ENCODE peak calls at places on chromosomes 4 and X, in eight cellular contexts. S, F, T, B, H, P, K and A are unnamed samples. For H3K4me1, the result is how much of the 10 kb centered on the place peaks cover.

GRCh38 chr4:103754844-103755243 is 35.1 kb upstream of the TACR3 start:
- DNase-seq in T (peak), K (no peak), P (no peak), H (no peak), B (no peak), F (no peak), S (peak), A (no peak)

GRCh38 chr4:135775909-135776308 is 1574.3 kb upstream of the PABPC4L start:
- DNase-seq in B (no peak), H (no peak), F (no peak), P (no peak), S (no peak), T (no peak), K (no peak), A (no peak)

GRCh38 chrX:123814343-123814742 is 45.5 kb upstream of the XIAP start:
- DNase-seq in P (no peak), T (peak), K (no peak), B (no peak), H (no peak), F (no peak), S (no peak), A (no peak)

GRCh38 chr4:5609265-5610007 is 98.9 kb downstream of the EVC2 start:
- DNase-seq in K (no peak), S (no peak), T (no peak), H (no peak), F (no peak), B (no peak), P (no peak), A (no peak)

GRCh38 chr4:128635141-128635911 is 174.2 kb upstream of the JADE1 start:
- DNase-seq in S (no peak), F (peak), T (no peak), H (no peak), P (no peak), B (no peak), K (no peak), A (peak)

GRCh38 chrX:130704053-130705038 is 198.7 kb downstream of the ENOX2 start:
- DNase-seq in K (no peak), P (no peak), B (no peak), F (no peak), T (peak), H (no peak), S (peak), A (peak)

GRCh38 chrX:45715787-45716186 is 515.1 kb upstream of the DIPK2B start:
- DNase-seq in B (no peak), T (peak), P (no peak), H (no peak), S (peak), K (no peak), F (no peak), A (no peak)

GRCh38 chrX:71534773-71535544 is 2.1 kb downstream of the OGT start:
- DNase-seq in H (no peak), K (no peak), B (no peak), F (no peak), S (no peak), P (no peak), T (peak), A (peak)

GRCh38 chrX:134849390-134849789 is 141.4 kb upstream of the SMIM10 start:
- DNase-seq in S (no peak), T (peak), F (no peak), P (no peak), B (no peak), K (no peak), H (no peak), A (peak)

GRCh38 chr4:108149588-108150380 is 18.9 kb downstream of the LEF1 start:
- DNase-seq in F (no peak), H (no peak), B (no peak), P (no peak), K (no peak), S (no peak), T (no peak), A (peak)

GRCh38 chr4:156954598-156954997 is 17.0 kb downstream of the PDGFC start:
- DNase-seq in K (no peak), F (no peak), P (no peak), T (no peak), S (no peak), H (no peak), B (no peak), A (no peak)

GRCh38 chrX:103171353-103171752 is 43.6 kb upstream of the BEX4 start:
- DNase-seq in B (no peak), H (no peak), F (no peak), S (no peak), T (no peak), K (no peak), P (no peak), A (no peak)

GRCh38 chrX:51420610-51421009 is 75.8 kb downstream of the NUDT11 start:
- DNase-seq in B (peak), T (peak), S (peak), H (no peak), K (peak), P (no peak), F (no peak), A (peak)

GRCh38 chr4:168501407-168501806 is 4.6 kb downstream of the PALLD start:
- DNase-seq in F (no peak), S (no peak), B (no peak), P (no peak), H (no peak), K (no peak), T (peak), A (no peak)

GRCh38 chrX:38859602-38860001 is 58.3 kb downstream of the MID1IP1 start:
- DNase-seq in S (no peak), F (no peak), P (no peak), T (no peak), K (no peak), B (no peak), H (no peak), A (peak)

GRCh38 chr4:108943971-108944370 is 181.1 kb upstream of the ETNPPL start:
- DNase-seq in B (no peak), H (no peak), F (no peak), S (peak), K (no peak), T (no peak), P (no peak), A (no peak)

GRCh38 chr4:86909945-86910344 is 17.7 kb upstream of the C4orf36 start:
- DNase-seq in T (no peak), H (no peak), P (no peak), F (no peak), B (no peak), S (no peak), K (no peak), A (no peak)
- H3K4me1 ChIP-seq in T (under half), H (under half), P (under half), F (under half), B (under half), S (under half), K (under half), A (under half)

DNA sequence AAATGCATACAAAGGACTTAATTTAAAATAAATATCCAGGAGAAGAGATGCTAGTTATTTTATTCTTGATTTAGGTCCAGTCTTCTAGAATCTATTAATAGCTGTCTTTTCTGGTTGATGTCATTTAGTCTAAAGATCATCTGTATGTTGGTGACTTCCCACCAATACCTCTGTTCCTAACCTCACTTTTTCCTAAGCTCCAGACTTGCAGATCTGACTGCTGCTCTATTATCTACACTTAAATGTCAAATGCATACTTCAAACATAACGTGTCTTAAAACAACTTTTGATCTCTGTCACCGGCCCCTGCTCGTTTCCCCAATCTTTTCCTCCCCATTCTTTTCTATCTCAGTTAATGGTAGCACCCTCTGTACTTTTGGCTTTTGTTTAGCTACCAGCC is 133.3 kb downstream of the STIM2 start:
- DNase-seq in P (no peak), B (no peak), H (no peak), F (no peak), K (no peak), S (no peak), T (no peak), A (no peak)
- H3K4me3 ChIP-seq in P (no peak), B (no peak), H (no peak), F (no peak), K (no peak), S (no peak), T (no peak), A (no peak)

DNA sequence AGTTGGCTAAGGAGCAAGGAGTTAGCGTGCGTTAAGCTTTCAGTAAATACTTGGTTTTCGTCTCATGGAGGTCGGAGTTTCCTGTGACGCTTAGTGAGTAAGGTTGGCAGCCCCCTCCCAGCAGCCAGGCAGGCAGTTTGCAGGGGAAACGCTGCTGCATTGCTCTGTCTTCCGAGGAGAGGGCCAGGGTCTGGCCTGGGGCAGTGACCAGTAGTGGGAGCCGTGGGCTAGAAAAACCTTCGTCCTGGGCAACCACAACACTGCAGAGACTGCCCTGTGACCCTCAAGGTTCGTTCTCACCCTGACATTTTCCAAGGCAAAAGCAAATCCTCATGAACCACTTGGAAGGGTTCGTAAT is 432 bp downstream of the TMEM175 start:
- DNase-seq in B (no peak), P (no peak), F (no peak), H (no peak), T (no peak), K (no peak), S (no peak), A (no peak)
- H3K4me1 ChIP-seq in B (under half), P (under half), F (half or more), H (under half), T (under half), K (under half), S (under half), A (under half)

DNA sequence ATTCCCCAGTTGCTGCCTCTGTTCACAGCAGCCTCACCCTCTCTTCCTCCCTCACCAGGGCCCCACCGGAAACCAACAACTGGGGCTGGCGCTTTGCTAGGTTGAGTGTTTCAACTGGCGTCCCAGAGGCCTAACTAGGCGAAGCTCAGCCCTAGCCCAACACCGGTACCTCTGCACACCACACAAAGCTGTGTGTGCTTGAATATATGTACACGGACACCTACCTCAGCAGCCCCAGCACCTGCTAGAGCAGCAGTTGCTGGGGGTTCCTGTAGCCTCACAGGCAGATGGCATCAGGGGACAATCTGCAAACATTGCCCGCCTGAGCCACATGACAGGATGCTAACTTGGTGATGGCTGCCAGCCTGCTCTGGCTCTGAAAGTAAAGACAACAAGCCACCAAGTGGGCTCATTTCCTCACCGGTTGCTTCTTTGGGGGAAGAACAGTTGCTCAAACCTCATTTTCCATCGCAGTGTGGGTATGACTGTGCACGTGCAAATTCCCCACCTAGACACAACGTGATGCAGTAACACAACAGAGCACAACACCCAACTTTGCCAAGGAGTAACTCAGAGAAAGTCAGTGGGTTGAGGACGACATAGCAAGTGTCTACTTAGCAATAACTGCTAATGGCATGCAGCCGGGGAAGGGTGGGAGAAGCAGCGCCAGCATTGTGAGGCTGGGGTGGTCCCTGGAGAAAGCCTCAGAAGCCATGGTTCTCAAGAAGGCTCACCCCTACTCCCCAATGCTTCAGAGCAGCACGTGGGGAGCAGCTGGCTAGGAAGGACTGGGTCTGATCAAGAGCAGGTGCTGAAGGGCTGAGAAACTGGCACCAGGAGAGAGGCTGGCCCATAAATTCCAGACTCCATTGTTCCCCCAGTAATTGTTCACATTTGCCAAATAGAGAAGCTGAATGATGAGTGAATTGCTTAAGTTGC is 139.5 kb downstream of the SH3KBP1 start:
- DNase-seq in B (peak), H (peak), S (no peak), F (peak), T (no peak), K (peak), P (peak), A (no peak)
- H3K4me3 ChIP-seq in B (peak), H (no peak), S (no peak), F (no peak), T (no peak), K (peak), P (no peak), A (no peak)

GRCh38 chr4:101160792-101161592 is 186.3 kb downstream of the PPP3CA start:
- DNase-seq in P (no peak), K (no peak), T (peak), B (no peak), F (no peak), H (no peak), S (no peak), A (no peak)

GRCh38 chr4:101157415-101158135 is 189.8 kb downstream of the PPP3CA start:
- DNase-seq in K (no peak), F (no peak), P (no peak), H (no peak), S (no peak), T (no peak), B (no peak), A (peak)

GRCh38 chr4:101158136-101158485 is 189.2 kb downstream of the PPP3CA start:
- DNase-seq in K (no peak), B (no peak), F (no peak), T (no peak), P (no peak), S (no peak), H (no peak), A (peak)

GRCh38 chr4:101156619-101157310 is 190.6 kb downstream of the PPP3CA start:
- DNase-seq in S (no peak), P (no peak), F (no peak), T (no peak), B (no peak), H (no peak), K (no peak), A (no peak)

GRCh38 chr4:101158507-101158906 is 188.8 kb downstream of the PPP3CA start:
- DNase-seq in S (no peak), K (no peak), H (no peak), T (no peak), B (no peak), P (no peak), F (no peak), A (no peak)
- H3K4me1 ChIP-seq in S (under half), K (under half), H (under half), T (under half), B (under half), P (under half), F (under half), A (under half)

GRCh38 chrX:3550871-3551270 is 162.6 kb downstream of the PRKX start:
- DNase-seq in F (no peak), T (no peak), H (no peak), B (no peak), K (no peak), P (no peak), S (no peak), A (no peak)

GRCh38 chrX:3548743-3549441 is 164.6 kb downstream of the PRKX start:
- DNase-seq in S (peak), T (peak), P (no peak), B (no peak), H (no peak), F (no peak), K (no peak), A (peak)

GRCh38 chrX:3545901-3546300 is 167.5 kb downstream of the PRKX start:
- DNase-seq in F (no peak), K (no peak), P (no peak), H (no peak), S (no peak), T (no peak), B (no peak), A (no peak)

GRCh38 chrX:3550160-3550765 is 163.2 kb downstream of the PRKX start:
- DNase-seq in T (peak), F (no peak), S (no peak), P (no peak), K (no peak), B (no peak), H (no peak), A (peak)

DNA sequence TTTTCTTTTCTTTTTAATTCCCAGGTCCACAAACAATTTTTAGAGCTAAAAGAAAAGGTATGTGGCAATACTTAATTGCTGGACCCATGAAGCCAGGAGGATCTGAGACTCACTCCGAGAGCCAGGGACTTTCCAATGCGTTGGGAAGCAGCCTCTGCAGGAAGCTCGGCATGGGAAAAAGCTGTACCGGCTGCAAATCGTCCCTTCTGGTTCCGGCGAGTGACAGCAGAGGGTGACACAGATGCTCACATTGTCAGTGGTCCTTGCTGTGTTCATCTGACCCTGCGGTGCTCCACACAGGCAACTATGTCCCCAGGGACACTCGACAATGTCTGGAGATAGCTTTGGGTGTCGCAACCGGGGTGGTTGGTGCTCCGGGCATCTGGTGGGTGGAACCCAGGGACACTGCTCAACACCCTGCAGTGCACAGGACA is 164.0 kb downstream of the PRKX start:
- DNase-seq in S (no peak), T (peak), P (no peak), F (peak), B (no peak), K (no peak), H (no peak), A (peak)
- H3K4me3 ChIP-seq in S (no peak), T (peak), P (peak), F (peak), B (no peak), K (no peak), H (no peak), A (peak)

GRCh38 chrX:107729558-107730297 is 45.9 kb downstream of the TSC22D3 start:
- DNase-seq in K (no peak), F (peak), T (peak), P (no peak), S (no peak), H (no peak), B (no peak), A (no peak)
- H3K4me1 ChIP-seq in K (under half), F (half or more), T (half or more), P (half or more), S (under half), H (under half), B (under half), A (under half)

GRCh38 chrX:13690836-13691235 is 1.9 kb downstream of the RAB9A start:
- DNase-seq in P (no peak), B (peak), H (no peak), S (no peak), T (peak), F (no peak), K (no peak), A (peak)

GRCh38 chrX:13694359-13694758 is 5.4 kb downstream of the RAB9A start:
- DNase-seq in H (no peak), B (no peak), F (no peak), K (no peak), T (no peak), P (no peak), S (no peak), A (peak)

GRCh38 chrX:13691845-13692334 is 3.0 kb downstream of the RAB9A start:
- DNase-seq in K (peak), F (no peak), H (no peak), P (no peak), T (no peak), S (no peak), B (no peak), A (no peak)

GRCh38 chrX:13693341-13693871 is 4.5 kb downstream of the RAB9A start:
- DNase-seq in S (no peak), T (no peak), H (no peak), B (no peak), K (no peak), F (no peak), P (no peak), A (no peak)

GRCh38 chrX:13692771-13693231 is 3.9 kb downstream of the RAB9A start:
- DNase-seq in F (no peak), T (no peak), K (no peak), P (no peak), B (no peak), S (no peak), H (no peak), A (no peak)
- H3K4me3 ChIP-seq in F (no peak), T (no peak), K (no peak), P (no peak), B (no peak), S (no peak), H (no peak), A (peak)

GRCh38 chrX:11103006-11103405 is 8.1 kb upstream of the HCCS start:
- DNase-seq in F (no peak), H (no peak), K (no peak), P (no peak), B (no peak), S (no peak), T (no peak), A (no peak)
- H3K4me1 ChIP-seq in F (under half), H (under half), K (under half), P (under half), B (under half), S (under half), T (under half), A (under half)

DNA sequence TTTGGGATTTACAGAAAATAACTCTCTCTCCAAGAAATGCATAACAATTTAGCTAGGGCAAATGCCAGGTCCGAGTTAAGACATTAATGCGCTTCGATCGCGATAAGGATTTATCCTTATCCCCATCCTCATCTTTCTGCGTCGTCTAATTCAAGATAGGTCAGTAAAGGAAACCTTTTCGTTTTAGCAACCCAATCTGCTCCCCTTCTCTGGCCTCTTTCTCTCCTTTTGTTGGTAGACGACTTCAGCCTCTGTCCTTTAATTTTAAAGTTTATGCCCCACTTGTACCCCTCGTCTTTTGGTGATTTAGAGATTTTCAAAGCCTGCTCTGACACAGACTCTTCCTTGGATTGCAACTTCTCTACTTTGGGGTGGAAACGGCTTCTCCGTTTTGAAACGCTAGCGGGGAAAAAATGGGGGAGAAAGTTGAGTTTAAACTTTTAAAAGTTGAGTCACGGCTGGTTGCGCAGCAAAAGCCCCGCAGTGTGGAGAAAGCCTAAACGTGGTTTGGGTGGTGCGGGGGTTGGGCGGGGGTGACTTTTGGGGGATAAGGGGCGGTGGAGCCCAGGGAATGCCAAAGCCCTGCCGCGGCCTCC is 533 bp upstream of the FGF2 start:
- DNase-seq in P (no peak), B (no peak), H (no peak), T (no peak), K (no peak), S (peak), F (no peak), A (no peak)
- H3K4me3 ChIP-seq in P (peak), B (no peak), H (no peak), T (no peak), K (no peak), S (peak), F (peak), A (peak)